ENCODE peak calls at places on chromosome 16, in four cellular contexts. F is transverse colon, K is prostate gland, I is lower leg skin. B is an unnamed sample.

GRCh38 chr16:14077918-14078317 is 6.8 kb downstream of the MRTFB start:
- DNase-seq in F (no peak), K (no peak), I (no peak), B (no peak)

GRCh38 chr16:47037746-47038458 is 64.4 kb upstream of the DNAJA2 start:
- DNase-seq in F (peak; percentile 92), K (peak; percentile 82), I (peak; percentile 79), B (peak; percentile 85)

GRCh38 chr16:35743101-35743692 is 2283.8 kb downstream of the TP53TG3F start:
- DNase-seq in F (no peak), K (no peak), I (no peak), B (no peak)

GRCh38 chr16:81366316-81366932 is 51.7 kb downstream of the GAN start:
- DNase-seq in F (no peak), K (peak; percentile 19), I (no peak), B (no peak)

GRCh38 chr16:11481987-11482386 is 104.7 kb downstream of the LITAF start:
- DNase-seq in F (no peak), K (no peak), I (no peak), B (no peak)

GRCh38 chr16:21563676-21564075 is 35.7 kb upstream of the METTL9 start:
- DNase-seq in F (no peak), K (no peak), I (no peak), B (no peak)

GRCh38 chr16:70345840-70346239 is 863 bp upstream of the DDX19A start:
- DNase-seq in F (no peak), K (no peak), I (no peak), B (no peak)

GRCh38 chr16:48497129-48497528 is 111.9 kb upstream of the SIAH1 start:
- DNase-seq in F (no peak), K (no peak), I (no peak), B (no peak)

GRCh38 chr16:56849690-56850680 is 15.0 kb upstream of the SLC12A3 start:
- DNase-seq in F (no peak), K (no peak), I (no peak), B (no peak)

GRCh38 chr16:86565181-86565631 is 1.4 kb upstream of the FOXC2 start:
- DNase-seq in F (no peak), K (no peak), I (no peak), B (no peak)

GRCh38 chr16:86565644-86566511 is 751 bp upstream of the FOXC2 start:
- DNase-seq in F (no peak), K (no peak), I (no peak), B (no peak)

GRCh38 chr16:86566966-86567700 is 504 bp downstream of the FOXC2 start:
- DNase-seq in F (no peak), K (no peak), I (no peak), B (no peak)

GRCh38 chr16:86567701-86568571 is 1.3 kb downstream of the FOXC2 start:
- DNase-seq in F (no peak), K (no peak), I (no peak), B (no peak)

GRCh38 chr16:86566601-86566965 is at the start of gene FOXC2:
- DNase-seq in F (peak; percentile 54), K (peak; percentile 44), I (peak; percentile 63), B (peak; percentile 66)
- H3K4me3 ChIP-seq in F (peak within 1 kb of the TSS; percentile 41), K (peak within 1 kb of the TSS; percentile 9), I (no peak within 1 kb of the TSS), B (no peak within 1 kb of the TSS)

GRCh38 chr16:2465653-2466415 is 5.3 kb upstream of the NTN3 start:
- DNase-seq in F (no peak), K (no peak), I (no peak), B (no peak)
- TF ChIP-seq CTCF in F (no peak), K (peak; percentile 7), I (no peak), B (no peak)

GRCh38 chr16:84741351-84741791 is 41.6 kb downstream of the USP10 start:
- DNase-seq in F (no peak), K (no peak), I (no peak), B (peak; percentile 43)
- TF ChIP-seq POLR2A in F (no peak), K (no peak), I (no peak), B (no peak)

DNA sequence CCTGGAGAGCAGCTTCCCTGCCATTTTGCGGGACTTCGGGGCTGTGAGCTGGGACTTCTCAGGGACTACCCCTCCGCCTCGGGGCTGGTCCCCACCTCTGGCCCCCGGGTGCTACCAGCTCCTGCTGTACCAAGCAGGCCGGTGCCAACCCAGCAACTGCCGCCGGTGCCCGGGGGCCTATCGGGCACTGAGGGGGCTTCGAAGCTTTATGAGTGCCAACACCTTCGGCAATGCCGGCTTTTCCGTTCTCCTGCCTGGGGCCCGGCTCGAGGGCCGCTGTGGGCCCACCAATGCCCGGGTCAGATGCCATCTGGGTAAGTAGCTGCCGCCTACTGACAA is 1.3 kb downstream of the ASPHD1 start:
- DNase-seq in F (no peak), K (no peak), I (no peak), B (no peak)
- H3K4me3 ChIP-seq in F (no peak overlapping the region), K (no peak overlapping the region), I (no peak overlapping the region), B (no peak overlapping the region)

GRCh38 chr16:9594047-9594446 is 502.6 kb downstream of the HAPSTR1 start:
- DNase-seq in F (no peak), K (no peak), I (no peak), B (no peak)
- TF ChIP-seq CTCF in F (no peak), K (no peak), I (no peak), B (no peak)

GRCh38 chr16:67170168-67170947 is at the start of gene NOL3:
- DNase-seq in F (peak; percentile 88), K (peak; percentile 87), I (peak; percentile 74), B (peak; percentile 88)
- TF ChIP-seq POLR2A in F (peak; percentile 57), K (peak; percentile 75), I (no peak), B (peak; percentile 63)

B was measured in body of pancreas.